ENCODE peak calls at places on chromosomes 5 and 9, in ten cellular contexts. W, B, O, U, S, D, L, X, E and Z are unnamed samples.

GRCh38 chr5:123950701-123951100 is 438.7 kb downstream of the CSNK1G3 start:
- DNase-seq in W (no peak), B (peak), O (no peak), U (no peak), S (no peak), D (no peak), L (no peak), X (no peak), E (no peak), Z (no peak)

GRCh38 chr5:175561085-175561484 is 82.7 kb downstream of the SFXN1 start:
- DNase-seq in W (no peak), B (no peak), O (no peak), U (no peak), S (no peak), D (no peak), L (no peak), X (no peak), E (no peak), Z (no peak)

GRCh38 chr9:127214421-127215265 is 49.9 kb upstream of the GARNL3 start:
- DNase-seq in W (peak), B (peak), O (peak), U (peak), S (peak), D (peak), L (peak), X (peak), E (peak), Z (peak)

GRCh38 chr5:86461169-86461956 is 156.4 kb upstream of the COX7C start:
- DNase-seq in W (no peak), B (no peak), O (no peak), U (no peak), S (no peak), D (no peak), L (no peak), X (no peak), E (no peak), Z (peak)

GRCh38 chr5:54772232-54773168 is 212.9 kb downstream of the ESM1 start:
- DNase-seq in W (no peak), B (no peak), O (no peak), U (no peak), S (no peak), D (no peak), L (no peak), X (no peak), E (no peak), Z (no peak)

GRCh38 chr9:98774746-98775145 is 21.6 kb downstream of the ANKS6 start:
- DNase-seq in W (peak), B (peak), O (no peak), U (no peak), S (no peak), D (no peak), L (peak), X (peak), E (no peak), Z (peak)

GRCh38 chr5:160082589-160082988 is 36.7 kb downstream of the PWWP2A start:
- DNase-seq in W (no peak), B (no peak), O (no peak), U (no peak), S (no peak), D (no peak), L (no peak), X (no peak), E (no peak), Z (no peak)

GRCh38 chr9:72292874-72293607 is 72.0 kb downstream of the ZFAND5 start:
- DNase-seq in W (peak), B (peak), O (no peak), U (no peak), S (no peak), D (no peak), L (peak), X (no peak), E (no peak), Z (no peak)

GRCh38 chr9:35333551-35333950 is 156.4 kb upstream of the RUSC2 start:
- DNase-seq in W (no peak), B (peak), O (no peak), U (no peak), S (no peak), D (no peak), L (peak), X (peak), E (peak), Z (peak)

GRCh38 chr5:1521671-1522600 is 1.8 kb downstream of the LPCAT1 start:
- DNase-seq in W (peak), B (peak), O (no peak), U (no peak), S (no peak), D (peak), L (peak), X (peak), E (peak), Z (peak)

GRCh38 chr9:120918931-120919638 is 7.5 kb downstream of the TRAF1 start:
- DNase-seq in W (no peak), B (peak), O (no peak), U (no peak), S (no peak), D (no peak), L (peak), X (no peak), E (no peak), Z (no peak)

GRCh38 chr5:1836176-1836890 is 35.1 kb downstream of the NDUFS6 start:
- DNase-seq in W (no peak), B (no peak), O (no peak), U (no peak), S (no peak), D (no peak), L (no peak), X (no peak), E (no peak), Z (no peak)

GRCh38 chr5:177103523-177104253 is 17.0 kb downstream of the FGFR4 start:
- DNase-seq in W (no peak), B (no peak), O (no peak), U (no peak), S (no peak), D (no peak), L (no peak), X (no peak), E (no peak), Z (no peak)